ENCODE peak calls at places on chromosomes 1 and 21, in six cellular contexts. E, L, F, Y, V and U are unnamed samples.

GRCh38 chr1:149845416-149845815 is 54.0 kb upstream of the BOLA1 start:
- DNase-seq in E (no peak), L (no peak), F (peak), Y (no peak), V (no peak), U (no peak)

GRCh38 chr1:216740334-216740733 is 17.1 kb upstream of the ESRRG start:
- DNase-seq in E (no peak), L (no peak), F (no peak), Y (no peak), V (no peak), U (no peak)

GRCh38 chr21:15054089-15054488 is 10.7 kb downstream of the NRIP1 start:
- DNase-seq in E (no peak), L (no peak), F (no peak), Y (no peak), V (no peak), U (no peak)

GRCh38 chr1:57517587-57518397 is 93.9 kb upstream of the DAB1 start:
- DNase-seq in E (no peak), L (no peak), F (no peak), Y (no peak), V (no peak), U (no peak)

GRCh38 chr1:48602349-48602748 is 130.3 kb upstream of the SPATA6 start:
- DNase-seq in E (no peak), L (no peak), F (no peak), Y (no peak), V (no peak), U (no peak)

GRCh38 chr1:73626326-73626725 is 571.6 kb downstream of the LRRIQ3 start:
- DNase-seq in E (no peak), L (no peak), F (no peak), Y (no peak), V (no peak), U (no peak)

GRCh38 chr1:160122978-160123495 is 7.5 kb downstream of the ATP1A2 start:
- DNase-seq in E (no peak), L (no peak), F (no peak), Y (no peak), V (no peak), U (no peak)

GRCh38 chr1:11862890-11863289 is 4.1 kb upstream of the NPPB start:
- DNase-seq in E (no peak), L (no peak), F (no peak), Y (no peak), V (no peak), U (no peak)

GRCh38 chr1:226736001-226736907 is 2.8 kb downstream of the ITPKB start:
- DNase-seq in E (no peak), L (peak), F (no peak), Y (no peak), V (no peak), U (no peak)

GRCh38 chr1:109490029-109490933 is 3.6 kb upstream of the CYB561D1 start:
- DNase-seq in E (no peak), L (peak), F (peak), Y (no peak), V (peak), U (no peak)

GRCh38 chr1:56330400-56331026 is 248.8 kb downstream of the PLPP3 start:
- DNase-seq in E (peak), L (no peak), F (no peak), Y (no peak), V (no peak), U (no peak)